ENCODE peak calls at places on chromosomes 1 and 21, in five cellular contexts. I is K562, B is H1, E is HepG2, M is GM12878. S is an unnamed sample.

GRCh38 chr1:36464605-36465393 is 615 bp upstream of the MRPS15 start:
- DNase-seq in E (no peak), M (no peak), I (no peak), B (no peak), S (peak; percentile 67)

GRCh38 chr1:25131794-25132193 is 100.5 kb downstream of the SYF2 start:
- DNase-seq in I (no peak), M (no peak), B (no peak), E (no peak), S (no peak)

GRCh38 chr1:116254776-116255175 is 118.3 kb upstream of the ATP1A1 start:
- DNase-seq in B (no peak), E (no peak), I (no peak), M (no peak), S (no peak)

GRCh38 chr1:85611390-85611789 is 30.8 kb downstream of the CCN1 start:
- DNase-seq in M (no peak), E (no peak), B (no peak), I (no peak), S (no peak)

GRCh38 chr1:50968884-50969610 is 998 bp upstream of the CDKN2C start:
- DNase-seq in E (no peak), M (no peak), B (no peak), I (peak; percentile 42), S (peak; percentile 50)

GRCh38 chr1:99886841-99887240 is 36.7 kb downstream of the AGL start:
- DNase-seq in I (no peak), M (no peak), B (no peak), E (no peak), S (no peak)

GRCh38 chr1:224879404-224879803 is 50.1 kb upstream of the DNAH14 start:
- DNase-seq in M (no peak), B (no peak), E (no peak), I (no peak), S (no peak)

GRCh38 chr21:42417533-42417932 is 13.8 kb downstream of the UBASH3A start:
- DNase-seq in M (peak; percentile 81), B (no peak), I (no peak), E (no peak), S (no peak)

GRCh38 chr1:58815069-58815679 is 31.3 kb upstream of the JUN start:
- DNase-seq in M (peak; percentile 23), B (peak; percentile 51), E (peak; percentile 66), I (peak; percentile 87), S (peak; percentile 89)

GRCh38 chr21:41651830-41652229 is 115.0 kb downstream of the RIPK4 start:
- DNase-seq in M (no peak), I (no peak), E (no peak), B (no peak), S (no peak)

GRCh38 chr1:25516686-25517085 is 26.7 kb upstream of the LDLRAP1 start:
- DNase-seq in M (no peak), B (no peak), E (no peak), I (no peak), S (no peak)

GRCh38 chr21:35599164-35599563 is 461.2 kb downstream of the SETD4 start:
- DNase-seq in I (no peak), M (no peak), B (no peak), E (no peak), S (no peak)

GRCh38 chr1:41665962-41666917 is 181.8 kb upstream of the EDN2 start:
- DNase-seq in M (no peak), E (no peak), I (no peak), B (no peak), S (no peak)

GRCh38 chr1:41662656-41663437 is 178.4 kb upstream of the EDN2 start:
- DNase-seq in E (no peak), M (no peak), I (no peak), B (no peak), S (peak; percentile 54)

GRCh38 chr1:41663671-41664400 is 179.4 kb upstream of the EDN2 start:
- DNase-seq in E (no peak), I (no peak), B (no peak), M (no peak), S (no peak)

GRCh38 chr1:41666991-41667631 is 182.6 kb upstream of the EDN2 start:
- DNase-seq in B (no peak), E (no peak), I (no peak), M (peak; percentile 53), S (no peak)

GRCh38 chr1:41664861-41665640 is 180.6 kb upstream of the EDN2 start:
- DNase-seq in I (no peak), M (no peak), B (peak; percentile 23), E (no peak), S (peak; percentile 38)
- TF ChIP-seq CREB1 in I (no peak), M (no peak), B (no peak), E (no peak), S (no peak)

DNA sequence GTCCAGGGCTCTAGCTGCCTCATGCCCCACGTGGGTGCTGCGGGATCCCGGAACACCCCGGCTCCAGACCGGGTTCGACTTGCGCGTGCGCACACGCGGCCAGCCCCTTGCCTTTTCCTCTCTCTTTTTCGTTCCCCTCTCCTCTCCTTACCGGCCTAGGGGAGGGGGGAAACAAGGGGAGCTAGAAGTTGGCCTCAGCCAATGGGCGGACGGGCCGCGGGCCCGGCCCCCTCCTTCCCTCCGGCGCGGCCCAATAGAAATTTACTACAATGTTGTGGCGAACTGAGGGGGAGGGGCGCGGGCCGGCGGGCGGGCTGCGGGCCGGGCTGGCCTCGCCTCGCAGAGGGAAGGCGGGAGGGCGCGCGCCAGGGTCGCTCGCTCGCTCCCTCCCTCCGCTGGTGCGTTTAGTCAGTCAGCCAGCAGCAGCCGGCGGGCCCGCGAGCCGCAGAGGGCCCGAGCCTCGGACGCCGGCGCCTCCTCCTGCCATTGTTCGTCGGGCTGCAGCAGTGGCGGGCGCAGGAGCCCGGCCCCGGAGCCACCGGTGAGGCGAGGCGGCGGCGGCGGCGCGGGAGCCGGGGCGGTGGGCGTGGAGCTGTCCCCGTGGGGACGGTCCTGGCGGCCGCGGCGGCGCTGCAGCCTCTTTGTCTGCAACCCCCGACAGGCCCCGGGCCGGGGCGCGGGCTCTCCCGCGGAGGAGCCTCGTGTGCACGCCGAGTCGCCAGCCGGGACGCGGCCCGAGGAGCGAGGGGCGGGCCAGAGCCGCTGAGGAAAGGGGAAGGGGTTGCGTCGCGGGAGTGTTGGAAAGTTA is at the start of gene EPB41:
- DNase-seq in E (peak; percentile 94), M (peak; percentile 56), B (peak; percentile 96), I (peak; percentile 99), S (peak; percentile 99)
- TF ChIP-seq CTCF in E (peak; percentile 3), M (no peak), B (no peak), I (no peak), S (no peak)

GRCh38 chr1:42302034-42302433 is 33.0 kb downstream of the FOXJ3 start:
- DNase-seq in I (no peak), M (no peak), E (no peak), B (no peak), S (no peak)

GRCh38 chr1:42295816-42296215 is 39.2 kb downstream of the FOXJ3 start:
- DNase-seq in E (no peak), M (no peak), B (no peak), I (no peak), S (no peak)

GRCh38 chr1:42298520-42298919 is 36.5 kb downstream of the FOXJ3 start:
- DNase-seq in B (no peak), M (no peak), E (no peak), I (no peak), S (no peak)
- H2AFZ ChIP-seq in B (no peak overlapping the region), M (no peak overlapping the region), E (no peak overlapping the region), I (no peak overlapping the region), S (no peak overlapping the region)

DNA sequence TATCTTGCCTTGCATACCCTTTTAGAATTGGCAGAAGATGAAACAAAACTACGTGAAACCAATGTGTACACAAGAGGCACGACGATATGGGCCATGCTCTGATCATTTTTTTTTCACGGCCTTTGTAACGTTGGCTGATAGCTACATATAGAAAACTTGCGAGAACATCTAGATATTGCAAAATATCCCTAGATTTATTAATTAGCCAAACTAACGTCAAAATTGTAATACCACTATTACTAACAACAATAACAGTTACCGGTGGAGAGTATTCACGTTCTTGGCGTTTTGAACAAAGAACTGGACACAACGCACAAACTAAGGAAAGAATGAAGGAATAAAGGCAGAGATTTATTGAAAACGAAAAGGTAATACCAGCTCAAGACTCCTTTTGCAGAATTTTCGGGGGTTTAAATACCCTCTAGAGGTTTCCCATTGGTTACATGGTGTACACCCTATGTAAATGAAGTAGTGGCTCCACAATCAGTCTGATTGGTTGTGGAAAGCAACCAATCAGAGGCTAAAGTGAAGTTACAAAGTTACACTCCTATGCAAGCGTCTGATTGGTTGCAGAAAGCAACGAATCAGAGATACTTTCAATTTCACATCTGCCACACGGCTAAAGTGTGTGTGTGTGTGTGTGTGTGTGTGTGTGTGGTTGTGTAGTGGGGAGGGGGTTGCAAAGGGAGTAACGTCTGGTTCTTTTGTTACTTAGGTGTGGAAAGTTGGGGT is 945 bp upstream of the GTF2B start:
- DNase-seq in I (no peak), M (no peak), E (peak; percentile 97), B (no peak), S (peak; percentile 66)
- TF ChIP-seq CREB1 in I (no peak), M (no peak), E (peak; percentile 66), B (no peak), S (no peak)

DNA sequence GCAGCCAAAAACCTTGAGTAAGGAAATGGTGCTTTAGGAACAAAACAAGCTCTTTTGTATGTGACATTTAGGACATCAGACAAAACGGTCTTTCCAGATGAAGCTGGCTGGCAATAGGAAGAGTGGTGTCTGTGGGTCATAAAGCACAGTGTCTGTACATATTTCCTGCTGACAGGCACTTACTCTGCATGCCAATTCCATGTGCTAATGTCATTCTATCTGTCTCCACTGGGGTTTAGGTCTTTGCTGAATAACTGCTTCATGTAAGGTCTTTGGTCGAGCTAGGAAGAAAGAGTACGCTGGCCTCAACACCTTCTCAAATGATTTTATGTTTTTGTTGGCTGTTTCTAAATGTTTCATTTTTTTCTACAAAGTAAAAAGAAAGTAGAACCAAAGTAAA is 163.5 kb downstream of the BRINP2 start:
- DNase-seq in B (no peak), I (no peak), E (no peak), M (no peak), S (no peak)
- TF ChIP-seq CTCF in B (no peak), I (no peak), E (no peak), M (no peak), S (no peak)

DNA sequence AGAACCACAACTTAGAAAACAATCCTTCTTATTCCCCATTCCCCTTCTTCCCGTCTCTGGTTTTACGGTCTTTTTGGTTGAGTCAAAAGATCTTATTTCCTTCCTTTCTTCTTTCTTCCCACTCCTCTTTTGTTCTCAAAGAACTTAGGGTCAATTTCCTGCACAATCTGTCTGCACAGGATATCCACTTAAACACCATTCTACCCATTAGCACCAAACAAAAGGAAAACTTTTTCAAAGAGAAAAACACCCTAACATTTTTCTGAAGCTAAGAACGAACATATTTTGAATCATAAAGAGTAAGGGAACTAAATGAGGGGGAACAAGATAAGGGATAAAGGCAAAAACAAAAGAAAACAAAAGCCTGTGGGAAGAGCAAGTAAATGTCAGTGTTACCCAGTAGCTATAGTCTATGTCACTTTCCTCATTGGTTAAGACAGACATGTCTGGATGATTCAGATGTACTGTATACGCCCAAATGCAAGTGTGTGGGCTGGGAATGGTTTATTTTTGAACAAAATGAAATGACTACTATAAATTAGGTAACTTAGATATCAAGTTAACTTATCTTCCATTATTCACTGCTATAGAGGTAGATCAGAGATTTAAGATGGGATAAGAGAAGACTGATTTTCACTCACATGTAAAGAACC is 59.8 kb downstream of the TOR3A start:
- DNase-seq in B (no peak), M (no peak), I (no peak), E (no peak), S (no peak)
- H2AFZ ChIP-seq in B (no peak overlapping the region), M (no peak overlapping the region), I (no peak overlapping the region), E (no peak overlapping the region), S (no peak overlapping the region)